ENCODE peak calls at places on chromosomes 5 and 9, in four cellular contexts. X is H1, K is SK-N-SH, U is WTC11. T is an unnamed sample.

GRCh38 chr5:177509361-177509951 is at the start of gene DOK3:
- DNase-seq in X (no peak), K (no peak), U (no peak), T (peak; percentile 72)

GRCh38 chr5:67203701-67204074 is 7.1 kb upstream of the CD180 start:
- DNase-seq in X (no peak), K (no peak), U (no peak), T (no peak)

GRCh38 chr5:66796306-66797292 is 200.4 kb downstream of the MAST4 start:
- DNase-seq in X (no peak), K (peak; percentile 16), U (no peak), T (no peak)

GRCh38 chr5:140169410-140169809 is 5.6 kb upstream of the CYSTM1 start:
- DNase-seq in X (no peak), K (no peak), U (no peak), T (no peak)

GRCh38 chr9:89603629-89604462 is 966 bp upstream of the GADD45G start:
- DNase-seq in X (peak; percentile 86), K (peak; percentile 82), U (peak; percentile 90), T (peak; percentile 37)

GRCh38 chr5:55176176-55176818 is 3.3 kb upstream of the CDC20B start:
- DNase-seq in X (no peak), K (peak; percentile 71), U (peak; percentile 88), T (peak; percentile 82)

GRCh38 chr9:98906273-98907040 is 37.2 kb upstream of the COL15A1 start:
- DNase-seq in X (no peak), K (no peak), U (no peak), T (peak; percentile 69)

GRCh38 chr5:77486344-77486962 is 5.7 kb downstream of the WDR41 start:
- DNase-seq in X (no peak), K (no peak), U (no peak), T (no peak)

GRCh38 chr5:146034127-146034526 is 71.2 kb downstream of the PLAC8L1 start:
- DNase-seq in X (no peak), K (no peak), U (no peak), T (no peak)

GRCh38 chr5:103901885-103902284 is 339.3 kb upstream of the NUDT12 start:
- DNase-seq in X (no peak), K (no peak), U (no peak), T (no peak)

GRCh38 chr5:15515229-15515628 is 15.2 kb downstream of the FBXL7 start:
- DNase-seq in X (no peak), K (no peak), U (no peak), T (no peak)

GRCh38 chr9:133105461-133105770 is 15.6 kb downstream of the RALGDS start:
- DNase-seq in X (no peak), K (no peak), U (no peak), T (no peak)

GRCh38 chr5:79702606-79703380 is 13.2 kb downstream of the CMYA5 start:
- DNase-seq in X (no peak), K (peak; percentile 62), U (peak; percentile 45), T (peak; percentile 38)

GRCh38 chr9:113888361-113888760 is 12.3 kb downstream of the ZNF618 start:
- DNase-seq in X (no peak), K (no peak), U (no peak), T (no peak)

GRCh38 chr9:100637787-100638186 is 59.9 kb downstream of the CAVIN4 start:
- DNase-seq in X (peak; percentile 50), K (no peak), U (peak; percentile 88), T (no peak)

GRCh38 chr5:173236531-173237501 is 1.8 kb upstream of the NKX2-5 start:
- DNase-seq in X (no peak), K (no peak), U (no peak), T (no peak)

GRCh38 chr9:124281934-124282351 is 24.2 kb downstream of the NEK6 start:
- DNase-seq in X (no peak), K (no peak), U (no peak), T (no peak)

GRCh38 chr9:72428329-72428728 is 63.3 kb upstream of the ZFAND5 start:
- DNase-seq in X (no peak), K (no peak), U (no peak), T (no peak)

GRCh38 chr5:87876616-87877015 is 392.0 kb downstream of the TMEM161B start:
- DNase-seq in X (no peak), K (no peak), U (no peak), T (no peak)

GRCh38 chr5:55578771-55579170 is 44.0 kb upstream of the PLPP1 start:
- DNase-seq in X (no peak), K (no peak), U (no peak), T (no peak)

GRCh38 chr9:113993838-113994540 is 84.1 kb downstream of the AMBP start:
- DNase-seq in X (no peak), K (peak; percentile 59), U (no peak), T (no peak)

GRCh38 chr5:140951636-140952035 is 14.6 kb upstream of the PCDHAC2 start:
- DNase-seq in X (no peak), K (no peak), U (no peak), T (no peak)

GRCh38 chr9:10678010-10678409 is 65.2 kb upstream of the PTPRD start:
- DNase-seq in X (no peak), K (no peak), U (no peak), T (no peak)

GRCh38 chr9:135575995-135576631 is 14.6 kb downstream of the PAEP start:
- DNase-seq in X (no peak), K (no peak), U (no peak), T (no peak)

GRCh38 chr5:68126871-68127270 is 88.7 kb upstream of the PIK3R1 start:
- DNase-seq in X (no peak), K (no peak), U (no peak), T (no peak)

GRCh38 chr5:11385251-11385900 is 518.9 kb downstream of the CTNND2 start:
- DNase-seq in X (no peak), K (peak; percentile 23), U (peak; percentile 20), T (no peak)

GRCh38 chr9:137372693-137373610 is 50.0 kb downstream of the EXD3 start:
- DNase-seq in X (no peak), K (no peak), U (peak; percentile 11), T (no peak)

GRCh38 chr9:37969130-37969529 is 65.2 kb upstream of the SLC25A51 start:
- DNase-seq in X (no peak), K (no peak), U (no peak), T (peak; percentile 39)

GRCh38 chr5:73448451-73449136 is at the start of gene FOXD1:
- DNase-seq in X (no peak), K (peak; percentile 80), U (peak; percentile 85), T (peak; percentile 60)

GRCh38 chr9:36470891-36471290 is 70.8 kb upstream of the RNF38 start:
- DNase-seq in X (no peak), K (no peak), U (no peak), T (no peak)

GRCh38 chr9:100933656-100934055 is 94.9 kb upstream of the PLPPR1 start:
- DNase-seq in X (no peak), K (no peak), U (no peak), T (no peak)

GRCh38 chr9:113998529-113999255 is 79.4 kb downstream of the AMBP start:
- DNase-seq in X (no peak), K (peak; percentile 56), U (peak; percentile 36), T (no peak)

GRCh38 chr5:170522211-170523128 is 18.6 kb downstream of the KCNIP1 start:
- DNase-seq in X (no peak), K (no peak), U (no peak), T (no peak)

GRCh38 chr5:168086104-168086610 is 205.3 kb upstream of the WWC1 start:
- DNase-seq in X (no peak), K (no peak), U (no peak), T (no peak)

GRCh38 chr9:1233568-1233967 is 183.4 kb downstream of the DMRT2 start:
- DNase-seq in X (no peak), K (no peak), U (no peak), T (no peak)

GRCh38 chr9:128408963-128409431 is 11.7 kb upstream of the CERCAM start:
- DNase-seq in X (no peak), K (no peak), U (peak; percentile 52), T (no peak)

GRCh38 chr5:172954751-172955159 is 4.5 kb upstream of the RPL26L1 start:
- DNase-seq in X (no peak), K (no peak), U (no peak), T (no peak)

DNA sequence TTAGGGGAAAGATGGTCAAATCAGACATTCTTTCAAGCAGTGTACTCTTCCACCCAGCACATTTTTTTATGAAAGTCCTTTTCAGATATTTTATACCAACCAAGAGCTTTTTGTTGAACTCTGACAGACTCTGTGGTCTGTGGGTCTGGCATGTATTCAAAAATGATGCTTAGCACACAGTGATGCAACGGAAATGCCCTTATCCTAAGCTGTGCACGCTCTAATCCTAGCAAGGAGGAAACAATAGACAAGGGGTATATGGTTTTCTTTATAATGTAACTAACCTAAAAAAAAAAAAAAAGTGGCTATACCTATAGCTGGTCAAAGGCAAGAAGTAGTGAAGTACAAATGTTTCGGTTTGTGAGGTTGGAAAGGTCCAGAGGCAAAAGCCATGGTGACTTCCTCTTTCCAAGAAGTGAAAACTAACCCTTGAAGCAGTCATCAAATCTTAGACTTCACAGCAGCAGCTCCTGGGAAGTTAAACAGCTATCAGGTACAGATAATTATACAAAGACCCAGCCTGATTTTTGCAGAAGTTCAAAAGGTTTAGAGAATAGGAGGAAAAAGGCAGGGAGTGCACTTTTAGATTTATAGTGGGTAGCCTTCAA is 82.5 kb downstream of the SEMA6A start:
- DNase-seq in X (no peak), K (no peak), U (no peak), T (no peak)
- TF ChIP-seq TEAD4 in X (no peak), K (peak; percentile 37), U (no peak), T (peak; percentile 59)

GRCh38 chr9:87859786-87860185 is 22.9 kb upstream of the SPATA31E1 start:
- DNase-seq in X (no peak), K (no peak), U (no peak), T (no peak)

GRCh38 chr9:87863882-87864465 is 18.7 kb upstream of the SPATA31E1 start:
- DNase-seq in X (no peak), K (no peak), U (no peak), T (no peak)

GRCh38 chr9:87859137-87859536 is 23.5 kb upstream of the SPATA31E1 start:
- DNase-seq in X (no peak), K (no peak), U (no peak), T (no peak)

GRCh38 chr9:87862536-87863268 is 20.0 kb upstream of the SPATA31E1 start:
- DNase-seq in X (no peak), K (no peak), U (no peak), T (no peak)

DNA sequence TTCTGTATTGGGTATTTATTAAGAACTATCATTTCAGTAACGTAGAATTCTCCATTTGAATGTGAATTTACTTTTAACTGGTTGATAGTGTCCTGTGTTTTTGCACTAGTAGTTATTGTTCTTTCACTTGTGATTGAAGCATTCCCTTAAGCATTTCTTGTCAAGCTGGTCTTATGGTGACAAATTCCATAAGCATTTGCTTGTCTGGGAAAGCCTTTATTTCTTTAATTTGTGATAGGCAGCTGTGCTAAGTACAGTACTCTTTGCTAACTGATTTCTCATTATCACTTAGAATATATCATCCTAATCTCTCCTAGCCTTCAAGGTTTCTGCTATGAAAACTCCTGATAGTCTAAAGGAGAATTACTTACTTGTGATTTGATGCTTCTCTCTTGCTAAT is 21.3 kb upstream of the SPATA31E1 start:
- DNase-seq in X (no peak), K (no peak), U (no peak), T (no peak)
- TF ChIP-seq TEAD4 in X (no peak), K (no peak), U (no peak), T (no peak)

GRCh38 chr5:89817841-89818240 is 591.7 kb downstream of the CETN3 start:
- DNase-seq in X (no peak), K (no peak), U (no peak), T (no peak)

GRCh38 chr5:89816038-89816437 is 593.5 kb downstream of the CETN3 start:
- DNase-seq in X (no peak), K (no peak), U (no peak), T (no peak)
- TF ChIP-seq TEAD4 in X (no peak), K (no peak), U (no peak), T (no peak)

GRCh38 chr5:181061645-181062044 is 21.6 kb downstream of the BTNL9 start:
- DNase-seq in X (no peak), K (no peak), U (no peak), T (no peak)
- TF ChIP-seq TEAD4 in X (no peak), K (no peak), U (no peak), T (no peak)

T was measured in K562.